ENCODE peak calls at places on chromosome 22, in six cellular contexts. One of them, this sample, is unnamed.

GRCh38 chr22:32448980-32449379 is 15.3 kb downstream of the BPIFC start:
- DNase-seq in endodermal cell: no peak
- DNase-seq in adrenal gland: no peak
- DNase-seq in fibroblast of lung: no peak
- DNase-seq in body of pancreas: no peak
- DNase-seq in naive thymus-derived CD4-positive, alpha-beta T cell: no peak
- DNase-seq in this sample: no peak

GRCh38 chr22:45499746-45500145 is 2.9 kb upstream of the FBLN1 start:
- DNase-seq in endodermal cell: peak; percentile 49
- DNase-seq in adrenal gland: no peak
- DNase-seq in fibroblast of lung: no peak
- DNase-seq in body of pancreas: no peak
- DNase-seq in naive thymus-derived CD4-positive, alpha-beta T cell: no peak
- DNase-seq in this sample: peak; percentile 64

GRCh38 chr22:45344339-45344738 is 34.6 kb downstream of the FAM118A start:
- DNase-seq in endodermal cell: peak; percentile 52
- DNase-seq in adrenal gland: no peak
- DNase-seq in fibroblast of lung: peak; percentile 26
- DNase-seq in body of pancreas: no peak
- DNase-seq in naive thymus-derived CD4-positive, alpha-beta T cell: no peak
- DNase-seq in this sample: no peak

GRCh38 chr22:33465554-33465953 is 407.4 kb upstream of the SYN3 start:
- DNase-seq in endodermal cell: no peak
- DNase-seq in adrenal gland: no peak
- DNase-seq in fibroblast of lung: no peak
- DNase-seq in body of pancreas: no peak
- DNase-seq in naive thymus-derived CD4-positive, alpha-beta T cell: no peak
- DNase-seq in this sample: no peak

GRCh38 chr22:19446603-19447387 is 716 bp downstream of the C22orf39 start:
- DNase-seq in endodermal cell: peak; percentile 88
- DNase-seq in adrenal gland: peak; percentile 70
- DNase-seq in fibroblast of lung: peak; percentile 5
- DNase-seq in body of pancreas: no peak
- DNase-seq in naive thymus-derived CD4-positive, alpha-beta T cell: peak; percentile 12
- DNase-seq in this sample: no peak

GRCh38 chr22:42626431-42626830 is 11.7 kb upstream of the POLDIP3 start:
- DNase-seq in endodermal cell: no peak
- DNase-seq in adrenal gland: no peak
- DNase-seq in fibroblast of lung: no peak
- DNase-seq in body of pancreas: no peak
- DNase-seq in naive thymus-derived CD4-positive, alpha-beta T cell: no peak
- DNase-seq in this sample: no peak

GRCh38 chr22:20182378-20182777 is 31.5 kb upstream of the CCDC188 start:
- DNase-seq in endodermal cell: no peak
- DNase-seq in adrenal gland: no peak
- DNase-seq in fibroblast of lung: no peak
- DNase-seq in body of pancreas: no peak
- DNase-seq in naive thymus-derived CD4-positive, alpha-beta T cell: no peak
- DNase-seq in this sample: no peak

GRCh38 chr22:41367039-41367679 is 14.6 kb upstream of the TEF start:
- DNase-seq in endodermal cell: peak; percentile 83
- DNase-seq in adrenal gland: peak; percentile 98
- DNase-seq in fibroblast of lung: peak; percentile 96
- DNase-seq in body of pancreas: peak; percentile 100
- DNase-seq in naive thymus-derived CD4-positive, alpha-beta T cell: peak; percentile 25
- DNase-seq in this sample: peak; percentile 96

GRCh38 chr22:41512421-41513194 is 31.7 kb downstream of the POLR3H start:
- DNase-seq in endodermal cell: peak; percentile 96
- DNase-seq in adrenal gland: peak; percentile 89
- DNase-seq in fibroblast of lung: peak; percentile 76
- DNase-seq in body of pancreas: no peak
- DNase-seq in naive thymus-derived CD4-positive, alpha-beta T cell: no peak
- DNase-seq in this sample: peak; percentile 33

GRCh38 chr22:48256041-48256739 is 1493.7 kb downstream of the TBC1D22A start:
- DNase-seq in endodermal cell: peak; percentile 22
- DNase-seq in adrenal gland: no peak
- DNase-seq in fibroblast of lung: no peak
- DNase-seq in body of pancreas: no peak
- DNase-seq in naive thymus-derived CD4-positive, alpha-beta T cell: no peak
- DNase-seq in this sample: no peak

GRCh38 chr22:22903355-22903777 is 15.8 kb downstream of the IGLL5 start:
- DNase-seq in endodermal cell: no peak
- DNase-seq in adrenal gland: no peak
- DNase-seq in fibroblast of lung: no peak
- DNase-seq in body of pancreas: no peak
- DNase-seq in naive thymus-derived CD4-positive, alpha-beta T cell: no peak
- DNase-seq in this sample: peak; percentile 77

GRCh38 chr22:32533265-32534068 is 58.9 kb downstream of the FBXO7 start:
- DNase-seq in endodermal cell: no peak
- DNase-seq in adrenal gland: no peak
- DNase-seq in fibroblast of lung: peak; percentile 24
- DNase-seq in body of pancreas: no peak
- DNase-seq in naive thymus-derived CD4-positive, alpha-beta T cell: no peak
- DNase-seq in this sample: peak; percentile 64

GRCh38 chr22:24681236-24681635 is 78.2 kb downstream of the GGT1 start:
- DNase-seq in endodermal cell: no peak
- DNase-seq in adrenal gland: no peak
- DNase-seq in fibroblast of lung: peak; percentile 88
- DNase-seq in body of pancreas: no peak
- DNase-seq in naive thymus-derived CD4-positive, alpha-beta T cell: no peak
- DNase-seq in this sample: no peak

GRCh38 chr22:42194104-42194851 is 63.7 kb upstream of the CYP2D6 start:
- DNase-seq in endodermal cell: no peak
- DNase-seq in adrenal gland: peak; percentile 71
- DNase-seq in fibroblast of lung: no peak
- DNase-seq in body of pancreas: no peak
- DNase-seq in naive thymus-derived CD4-positive, alpha-beta T cell: no peak
- DNase-seq in this sample: no peak

GRCh38 chr22:26912985-26913384 is 255.6 kb downstream of the MIAT start:
- DNase-seq in endodermal cell: peak; percentile 47
- DNase-seq in adrenal gland: no peak
- DNase-seq in fibroblast of lung: no peak
- DNase-seq in body of pancreas: no peak
- DNase-seq in naive thymus-derived CD4-positive, alpha-beta T cell: no peak
- DNase-seq in this sample: no peak
- H3K27me3 ChIP-seq in endodermal cell: peaks cover 50% of the 10 kb centered on the region
- H3K27me3 ChIP-seq in adrenal gland: peaks cover 12% of the 10 kb centered on the region
- H3K27me3 ChIP-seq in fibroblast of lung: peaks cover 24% of the 10 kb centered on the region
- H3K27me3 ChIP-seq in body of pancreas: no peaks in the 10 kb centered on the region
- H3K27me3 ChIP-seq in naive thymus-derived CD4-positive, alpha-beta T cell: no peaks in the 10 kb centered on the region
- H3K27me3 ChIP-seq in this sample: no peaks in the 10 kb centered on the region

DNA sequence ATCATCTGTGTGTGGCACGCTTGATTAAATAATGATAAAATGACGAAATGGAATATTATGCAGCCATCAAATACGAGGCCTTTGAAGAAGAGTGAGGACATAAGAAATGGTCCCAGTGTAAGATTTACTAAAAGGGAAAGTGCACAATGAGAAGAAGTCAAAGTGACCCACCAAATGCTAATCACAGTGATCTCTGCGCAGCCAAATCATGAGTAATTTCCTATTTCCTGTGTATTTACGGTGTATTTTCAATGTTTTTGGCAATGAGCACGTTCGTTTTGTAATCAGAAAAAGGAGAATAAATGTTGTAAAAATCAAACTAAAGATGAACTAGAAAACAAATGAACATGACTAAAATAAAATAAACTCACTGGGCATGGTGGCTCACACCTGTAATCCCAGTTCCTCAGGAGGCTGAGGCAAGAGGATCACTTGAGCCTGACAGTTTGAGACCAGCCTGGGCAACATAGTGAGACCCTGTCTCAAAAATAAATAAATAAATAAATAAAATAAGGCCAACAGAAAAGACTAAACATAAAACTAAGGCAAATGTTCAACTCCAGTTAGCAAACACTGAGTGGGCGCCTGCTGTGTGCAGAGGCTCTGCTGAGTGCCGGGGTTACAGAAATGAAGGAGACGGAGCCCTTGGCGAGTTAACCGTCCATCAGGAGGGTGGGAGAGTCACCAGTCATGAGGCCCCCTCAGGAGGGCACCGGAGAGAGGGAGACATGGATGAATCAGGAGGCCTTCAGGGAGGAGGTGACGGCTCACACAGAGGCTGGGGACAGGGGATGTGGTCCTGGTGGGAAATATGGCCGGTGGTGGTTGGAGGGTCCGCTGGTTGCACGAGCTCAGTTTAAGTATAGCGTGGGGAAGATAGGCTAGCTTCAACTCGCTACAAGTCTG is 26.0 kb upstream of the CBX7 start:
- DNase-seq in endodermal cell: no peak
- DNase-seq in adrenal gland: peak; percentile 46
- DNase-seq in fibroblast of lung: peak; percentile 45
- DNase-seq in body of pancreas: no peak
- DNase-seq in naive thymus-derived CD4-positive, alpha-beta T cell: no peak
- DNase-seq in this sample: no peak
- H3K4me1 ChIP-seq in endodermal cell: peaks cover 26% of the 10 kb centered on the region
- H3K4me1 ChIP-seq in adrenal gland: peaks cover 34% of the 10 kb centered on the region
- H3K4me1 ChIP-seq in fibroblast of lung: peaks cover 33% of the 10 kb centered on the region
- H3K4me1 ChIP-seq in body of pancreas: peaks cover 39% of the 10 kb centered on the region
- H3K4me1 ChIP-seq in naive thymus-derived CD4-positive, alpha-beta T cell: peaks cover 18% of the 10 kb centered on the region
- H3K4me1 ChIP-seq in this sample: peaks cover 42% of the 10 kb centered on the region

DNA sequence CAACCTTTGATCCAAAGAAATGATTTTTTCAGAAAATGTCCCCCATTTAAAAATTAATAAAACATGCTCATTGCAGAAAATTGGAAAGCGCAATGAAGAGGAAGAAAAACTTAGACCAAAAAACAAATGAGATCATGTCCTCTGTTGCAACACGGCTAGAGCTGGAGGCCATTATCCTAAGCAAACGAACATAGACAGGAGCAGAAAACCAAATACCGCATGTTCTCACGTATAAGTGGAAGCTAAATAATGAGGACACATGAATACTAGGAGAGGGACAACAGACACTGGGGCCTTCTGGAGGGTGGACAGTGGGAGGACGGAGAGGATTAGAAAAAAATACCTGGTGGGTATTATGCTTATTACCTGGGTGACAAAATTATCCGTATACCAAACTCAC is 39.0 kb downstream of the CYTH4 start:
- DNase-seq in endodermal cell: no peak
- DNase-seq in adrenal gland: no peak
- DNase-seq in fibroblast of lung: no peak
- DNase-seq in body of pancreas: no peak
- DNase-seq in naive thymus-derived CD4-positive, alpha-beta T cell: no peak
- DNase-seq in this sample: no peak
- H3K27me3 ChIP-seq in endodermal cell: peaks cover 42% of the 10 kb centered on the region
- H3K27me3 ChIP-seq in adrenal gland: peaks cover 31% of the 10 kb centered on the region
- H3K27me3 ChIP-seq in fibroblast of lung: peaks cover 27% of the 10 kb centered on the region
- H3K27me3 ChIP-seq in body of pancreas: peaks cover 8% of the 10 kb centered on the region
- H3K27me3 ChIP-seq in naive thymus-derived CD4-positive, alpha-beta T cell: no peaks in the 10 kb centered on the region
- H3K27me3 ChIP-seq in this sample: peaks cover 36% of the 10 kb centered on the region

GRCh38 chr22:35555941-35556547 is 15.4 kb downstream of the RASD2 start:
- DNase-seq in endodermal cell: no peak
- DNase-seq in adrenal gland: no peak
- DNase-seq in fibroblast of lung: no peak
- DNase-seq in body of pancreas: no peak
- DNase-seq in naive thymus-derived CD4-positive, alpha-beta T cell: no peak
- DNase-seq in this sample: no peak
- H3K4me1 ChIP-seq in endodermal cell: no peaks in the 10 kb centered on the region
- H3K4me1 ChIP-seq in adrenal gland: no peaks in the 10 kb centered on the region
- H3K4me1 ChIP-seq in fibroblast of lung: no peaks in the 10 kb centered on the region
- H3K4me1 ChIP-seq in body of pancreas: no peaks in the 10 kb centered on the region
- H3K4me1 ChIP-seq in naive thymus-derived CD4-positive, alpha-beta T cell: peaks cover 15% of the 10 kb centered on the region
- H3K4me1 ChIP-seq in this sample: peaks cover 8% of the 10 kb centered on the region

GRCh38 chr22:39570226-39570625 is 327 bp upstream of the CACNA1I start:
- DNase-seq in endodermal cell: no peak
- DNase-seq in adrenal gland: no peak
- DNase-seq in fibroblast of lung: no peak
- DNase-seq in body of pancreas: no peak
- DNase-seq in naive thymus-derived CD4-positive, alpha-beta T cell: no peak
- DNase-seq in this sample: no peak
- H3K27me3 ChIP-seq in endodermal cell: no peaks in the 10 kb centered on the region
- H3K27me3 ChIP-seq in adrenal gland: no peaks in the 10 kb centered on the region
- H3K27me3 ChIP-seq in fibroblast of lung: no peaks in the 10 kb centered on the region
- H3K27me3 ChIP-seq in body of pancreas: no peaks in the 10 kb centered on the region
- H3K27me3 ChIP-seq in naive thymus-derived CD4-positive, alpha-beta T cell: no peaks in the 10 kb centered on the region
- H3K27me3 ChIP-seq in this sample: no peaks in the 10 kb centered on the region

GRCh38 chr22:30432520-30432919 is 7.0 kb downstream of the MTFP1 start:
- DNase-seq in endodermal cell: no peak
- DNase-seq in adrenal gland: no peak
- DNase-seq in fibroblast of lung: no peak
- DNase-seq in body of pancreas: no peak
- DNase-seq in naive thymus-derived CD4-positive, alpha-beta T cell: no peak
- DNase-seq in this sample: no peak

GRCh38 chr22:30432096-30432495 is 6.5 kb downstream of the MTFP1 start:
- DNase-seq in endodermal cell: peak; percentile 54
- DNase-seq in adrenal gland: no peak
- DNase-seq in fibroblast of lung: no peak
- DNase-seq in body of pancreas: no peak
- DNase-seq in naive thymus-derived CD4-positive, alpha-beta T cell: no peak
- DNase-seq in this sample: no peak

GRCh38 chr22:30434775-30435315 is 9.3 kb downstream of the MTFP1 start:
- DNase-seq in endodermal cell: no peak
- DNase-seq in adrenal gland: no peak
- DNase-seq in fibroblast of lung: no peak
- DNase-seq in body of pancreas: no peak
- DNase-seq in naive thymus-derived CD4-positive, alpha-beta T cell: no peak
- DNase-seq in this sample: no peak

GRCh38 chr22:30433773-30434172 is 8.2 kb downstream of the MTFP1 start:
- DNase-seq in endodermal cell: no peak
- DNase-seq in adrenal gland: no peak
- DNase-seq in fibroblast of lung: no peak
- DNase-seq in body of pancreas: no peak
- DNase-seq in naive thymus-derived CD4-positive, alpha-beta T cell: no peak
- DNase-seq in this sample: no peak

DNA sequence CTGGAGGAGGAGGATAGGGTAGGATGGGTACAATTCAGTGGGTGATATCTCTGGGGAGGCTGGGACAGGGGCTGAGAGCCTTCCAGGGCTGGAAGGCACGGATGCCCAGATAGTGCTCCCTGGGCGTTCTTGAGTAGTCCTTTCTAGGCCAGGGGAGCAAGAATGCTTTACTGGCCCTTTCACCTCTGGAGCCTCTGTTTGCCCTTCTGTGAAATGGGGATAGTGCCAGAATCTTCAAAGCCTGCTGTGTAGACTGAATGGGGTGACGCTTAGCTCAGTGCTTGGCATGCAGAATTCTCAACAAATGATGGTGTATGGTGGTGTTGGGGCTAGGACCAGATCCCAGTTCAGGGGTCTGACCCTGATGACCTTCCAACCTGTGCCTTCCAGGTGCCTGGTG is 7.7 kb downstream of the MTFP1 start:
- DNase-seq in endodermal cell: no peak
- DNase-seq in adrenal gland: no peak
- DNase-seq in fibroblast of lung: no peak
- DNase-seq in body of pancreas: no peak
- DNase-seq in naive thymus-derived CD4-positive, alpha-beta T cell: no peak
- DNase-seq in this sample: no peak
- H3K4me1 ChIP-seq in endodermal cell: no peaks in the 10 kb centered on the region
- H3K4me1 ChIP-seq in adrenal gland: no peaks in the 10 kb centered on the region
- H3K4me1 ChIP-seq in fibroblast of lung: no peaks in the 10 kb centered on the region
- H3K4me1 ChIP-seq in body of pancreas: no peaks in the 10 kb centered on the region
- H3K4me1 ChIP-seq in naive thymus-derived CD4-positive, alpha-beta T cell: peaks cover 21% of the 10 kb centered on the region
- H3K4me1 ChIP-seq in this sample: no peaks in the 10 kb centered on the region

This sample was measured in SJCRH30.